ENCODE peak calls at places on chromosomes 11 and 22, in ten cellular contexts. W is T follicular helper cell; G is epithelial cell of proximal tubule; Y is iris pigment epithelial cell; K is hippocampal formation; U is activated CD4-positive, alpha-beta T cell treated with anti-CD3 and anti-CD28 coated beads for 24 hours; P is HFFc6; M is AG04450; R is sciatic nerve; I is ecto neural progenitor cell. S is an unnamed sample.

GRCh38 chr11:2187267-2187707 is 15.7 kb upstream of the TH start:
- DNase-seq in W (no peak), G (no peak), Y (no peak), K (no peak), U (no peak), P (no peak), M (no peak), R (no peak), I (no peak), S (no peak)

GRCh38 chr11:125284209-125284608 is 119.7 kb downstream of the PKNOX2 start:
- DNase-seq in W (no peak), G (no peak), Y (no peak), K (no peak), U (no peak), P (no peak), M (no peak), R (no peak), I (no peak), S (no peak)

GRCh38 chr11:1559103-1559951 is 12.7 kb downstream of the DUSP8 start:
- DNase-seq in W (no peak), G (peak), Y (no peak), K (peak), U (no peak), P (peak), M (no peak), R (peak), I (peak), S (peak)

GRCh38 chr11:12042215-12042676 is 33.8 kb upstream of the DKK3 start:
- DNase-seq in W (no peak), G (peak), Y (peak), K (no peak), U (no peak), P (peak), M (peak), R (no peak), I (no peak), S (no peak)

GRCh38 chr11:94740083-94740974 is 27.8 kb upstream of the AMOTL1 start:
- DNase-seq in W (no peak), G (no peak), Y (no peak), K (peak), U (no peak), P (no peak), M (no peak), R (peak), I (peak), S (peak)

GRCh38 chr11:81039916-81040530 is 1599.2 kb upstream of the TENM4 start:
- DNase-seq in W (no peak), G (no peak), Y (no peak), K (no peak), U (no peak), P (no peak), M (no peak), R (no peak), I (no peak), S (no peak)

GRCh38 chr11:27423125-27423524 is 49.5 kb downstream of the LGR4 start:
- DNase-seq in W (no peak), G (peak), Y (peak), K (no peak), U (no peak), P (peak), M (peak), R (no peak), I (peak), S (peak)

GRCh38 chr11:57314221-57314973 is 10.4 kb downstream of the TNKS1BP1 start:
- DNase-seq in W (no peak), G (no peak), Y (no peak), K (no peak), U (no peak), P (no peak), M (no peak), R (no peak), I (no peak), S (no peak)

GRCh38 chr22:48494968-48495750 is 1332.5 kb downstream of the BRD1 start:
- DNase-seq in W (no peak), G (no peak), Y (no peak), K (no peak), U (no peak), P (no peak), M (no peak), R (no peak), I (no peak), S (no peak)

GRCh38 chr11:57424802-57425564 is 1.9 kb downstream of the SLC43A3 start:
- DNase-seq in W (peak), G (peak), Y (peak), K (peak), U (peak), P (peak), M (peak), R (peak), I (no peak), S (peak)

GRCh38 chr11:94676769-94677168 is 91.4 kb upstream of the AMOTL1 start:
- DNase-seq in W (no peak), G (no peak), Y (no peak), K (no peak), U (no peak), P (no peak), M (no peak), R (no peak), I (no peak), S (no peak)

GRCh38 chr11:113014262-113014661 is 53.0 kb downstream of the NCAM1 start:
- DNase-seq in W (no peak), G (no peak), Y (no peak), K (peak), U (no peak), P (no peak), M (no peak), R (no peak), I (no peak), S (no peak)

GRCh38 chr11:68809506-68809905 is 32.2 kb downstream of the CPT1A start:
- DNase-seq in W (no peak), G (no peak), Y (no peak), K (no peak), U (no peak), P (no peak), M (no peak), R (no peak), I (no peak), S (no peak)

GRCh38 chr11:127610787-127611186 is 610.2 kb upstream of the KIRREL3 start:
- DNase-seq in W (no peak), G (no peak), Y (no peak), K (no peak), U (no peak), P (no peak), M (no peak), R (no peak), I (no peak), S (no peak)

GRCh38 chr11:18668131-18668530 is 30.4 kb upstream of the TMEM86A start:
- DNase-seq in W (no peak), G (no peak), Y (peak), K (no peak), U (no peak), P (no peak), M (no peak), R (no peak), I (no peak), S (no peak)

GRCh38 chr22:32583074-32583677 is 108.6 kb downstream of the FBXO7 start:
- DNase-seq in W (no peak), G (no peak), Y (no peak), K (no peak), U (no peak), P (no peak), M (no peak), R (no peak), I (no peak), S (no peak)

GRCh38 chr11:82864268-82864667 is 36.0 kb downstream of the PRCP start:
- DNase-seq in W (no peak), G (peak), Y (peak), K (peak), U (no peak), P (peak), M (no peak), R (peak), I (peak), S (peak)

GRCh38 chr11:102120437-102120935 is 10.2 kb downstream of the YAP1 start:
- DNase-seq in W (no peak), G (no peak), Y (no peak), K (no peak), U (no peak), P (peak), M (no peak), R (no peak), I (no peak), S (no peak)

GRCh38 chr11:16969010-16970004 is 44.9 kb downstream of the PLEKHA7 start:
- DNase-seq in W (no peak), G (no peak), Y (no peak), K (no peak), U (no peak), P (no peak), M (no peak), R (no peak), I (no peak), S (no peak)

GRCh38 chr11:19683141-19683805 is 29.4 kb upstream of the NAV2 start:
- DNase-seq in W (no peak), G (no peak), Y (no peak), K (no peak), U (no peak), P (no peak), M (no peak), R (no peak), I (no peak), S (peak)

S was measured in transverse colon.